ENCODE peak calls at places on chromosomes 6 and 20, in four cellular contexts. Z is GM20000, M is NCI-H446 treated with DMSO at 0.1 percent for 48 hours, Q is HFFc6. S is an unnamed sample.

GRCh38 chr20:36153754-36154695 is 515 bp upstream of the EPB41L1 start:
- DNase-seq in Z (peak), M (peak), Q (peak), S (no peak)

GRCh38 chr6:56746767-56747504 is 104.2 kb upstream of the DST start:
- DNase-seq in Z (no peak), M (no peak), Q (no peak), S (no peak)

GRCh38 chr20:59137532-59137931 is 26.1 kb upstream of the ZNF831 start:
- DNase-seq in Z (no peak), M (peak), Q (no peak), S (no peak)

GRCh38 chr6:85644374-85644762 is 1.7 kb upstream of the SYNCRIP start:
- DNase-seq in Z (no peak), M (no peak), Q (no peak), S (no peak)

GRCh38 chr6:97032950-97033349 is 108.4 kb downstream of the KLHL32 start:
- DNase-seq in Z (no peak), M (no peak), Q (no peak), S (no peak)

GRCh38 chr6:10146723-10147451 is 268.0 kb downstream of the TFAP2A start:
- DNase-seq in Z (peak), M (no peak), Q (peak), S (peak)

GRCh38 chr6:132590362-132590761 is 821 bp upstream of the TAAR5 start:
- DNase-seq in Z (no peak), M (no peak), Q (no peak), S (no peak)

GRCh38 chr20:23548408-23548807 is 19.9 kb downstream of the CST9L start:
- DNase-seq in Z (no peak), M (no peak), Q (no peak), S (no peak)

GRCh38 chr6:136822051-136822378 is 377 bp upstream of the PEX7 start:
- DNase-seq in Z (peak), M (no peak), Q (peak), S (peak)

GRCh38 chr6:116876107-116876506 is 935 bp upstream of the RFX6 start:
- DNase-seq in Z (no peak), M (no peak), Q (no peak), S (no peak)

GRCh38 chr20:44719841-44720240 is 4.7 kb downstream of the CCN5 start:
- DNase-seq in Z (no peak), M (no peak), Q (no peak), S (no peak)

S was measured in Karpas-422.